ENCODE peak calls at places on chromosomes 3 and 15, in five cellular contexts. F is gastrocnemius medialis, T is GM12865, L is fibroblast of pulmonary artery, E is AG10803. Z is an unnamed sample.

GRCh38 chr3:192731233-192731632 is 3.9 kb upstream of the FGF12 start:
- DNase-seq in F (no peak), T (no peak), L (no peak), E (no peak), Z (no peak)

GRCh38 chr15:39665629-39666245 is 84.9 kb downstream of the THBS1 start:
- DNase-seq in F (no peak), T (no peak), L (no peak), E (no peak), Z (no peak)

GRCh38 chr3:18891641-18892040 is 256.7 kb upstream of the KCNH8 start:
- DNase-seq in F (no peak), T (no peak), L (no peak), E (no peak), Z (no peak)

GRCh38 chr3:17369973-17370372 is 372.5 kb downstream of the TBC1D5 start:
- DNase-seq in F (no peak), T (no peak), L (no peak), E (no peak), Z (no peak)

GRCh38 chr3:196501316-196502064 is 2.1 kb downstream of the RNF168 start:
- DNase-seq in F (no peak), T (no peak), L (peak), E (peak), Z (peak)

GRCh38 chr15:34644061-34644460 is 60.6 kb upstream of the GOLGA8B start:
- DNase-seq in F (no peak), T (no peak), L (peak), E (peak), Z (peak)

GRCh38 chr3:49673131-49673714 is 928 bp upstream of the APEH start:
- DNase-seq in F (no peak), T (peak), L (no peak), E (no peak), Z (no peak)

GRCh38 chr3:177831361-177831760 is 634.1 kb upstream of the TBL1XR1 start:
- DNase-seq in F (no peak), T (no peak), L (no peak), E (no peak), Z (no peak)

GRCh38 chr3:138726966-138727365 is 107.8 kb downstream of the PIK3CB start:
- DNase-seq in F (no peak), T (no peak), L (peak), E (peak), Z (no peak)

GRCh38 chr15:28017423-28017924 is 81.6 kb downstream of the OCA2 start:
- DNase-seq in F (no peak), T (peak), L (no peak), E (no peak), Z (no peak)

GRCh38 chr3:12465151-12465795 is 19.0 kb upstream of the TSEN2 start:
- DNase-seq in F (no peak), T (no peak), L (no peak), E (no peak), Z (no peak)

GRCh38 chr3:187069857-187070516 is 69.3 kb downstream of the RPL39L start:
- DNase-seq in F (no peak), T (peak), L (no peak), E (no peak), Z (no peak)

GRCh38 chr15:80343610-80344009 is 60.6 kb upstream of the ARNT2 start:
- DNase-seq in F (no peak), T (no peak), L (peak), E (no peak), Z (peak)

GRCh38 chr15:87326274-87326673 is 930.3 kb downstream of the NTRK3 start:
- DNase-seq in F (no peak), T (no peak), L (peak), E (no peak), Z (peak)

GRCh38 chr15:55360256-55360655 is 41.2 kb downstream of the PIGB start:
- DNase-seq in F (no peak), T (no peak), L (no peak), E (no peak), Z (no peak)

GRCh38 chr15:66291816-66292215 is 1.6 kb upstream of the DIS3L start:
- DNase-seq in F (no peak), T (peak), L (no peak), E (peak), Z (no peak)

GRCh38 chr3:105328338-105328730 is 38.4 kb upstream of the ALCAM start:
- DNase-seq in F (no peak), T (no peak), L (no peak), E (no peak), Z (no peak)

GRCh38 chr3:153244961-153245360 is 82.9 kb downstream of the RAP2B start:
- DNase-seq in F (no peak), T (no peak), L (peak), E (no peak), Z (peak)

GRCh38 chr3:65118279-65118678 is 430.5 kb upstream of the ADAMTS9 start:
- DNase-seq in F (no peak), T (no peak), L (no peak), E (no peak), Z (no peak)

GRCh38 chr3:13493867-13494441 is 13.8 kb downstream of the HDAC11 start:
- DNase-seq in F (no peak), T (no peak), L (no peak), E (no peak), Z (no peak)

GRCh38 chr3:47414666-47415587 is 34.1 kb downstream of the PTPN23 start:
- DNase-seq in F (no peak), T (no peak), L (no peak), E (no peak), Z (no peak)

GRCh38 chr3:32226875-32227500 is 11.5 kb upstream of the CMTM8 start:
- DNase-seq in F (no peak), T (no peak), L (peak), E (no peak), Z (no peak)

GRCh38 chr3:159236306-159236705 is 434.5 kb downstream of the MFSD1 start:
- DNase-seq in F (no peak), T (no peak), L (peak), E (peak), Z (peak)

GRCh38 chr3:101212740-101213139 is 107.6 kb downstream of the IMPG2 start:
- DNase-seq in F (no peak), T (no peak), L (no peak), E (no peak), Z (no peak)

GRCh38 chr3:105869982-105870381 is 1.2 kb upstream of the CBLB start:
- DNase-seq in F (no peak), T (no peak), L (no peak), E (no peak), Z (no peak)

GRCh38 chr3:440826-441225 is 244.3 kb downstream of the CHL1 start:
- DNase-seq in F (no peak), T (no peak), L (no peak), E (no peak), Z (no peak)

GRCh38 chr3:70488131-70488530 is 175.7 kb upstream of the MDFIC2 start:
- DNase-seq in F (no peak), T (no peak), L (no peak), E (peak), Z (no peak)

GRCh38 chr15:31382693-31383005 is 56.0 kb downstream of the KLF13 start:
- DNase-seq in F (no peak), T (no peak), L (no peak), E (no peak), Z (no peak)

GRCh38 chr15:95291878-95292472 is 1038.5 kb upstream of the NR2F2 start:
- DNase-seq in F (no peak), T (peak), L (peak), E (peak), Z (peak)

GRCh38 chr3:150555859-150556436 is 9.4 kb downstream of the EIF2A start:
- DNase-seq in F (no peak), T (no peak), L (no peak), E (no peak), Z (no peak)

DNA sequence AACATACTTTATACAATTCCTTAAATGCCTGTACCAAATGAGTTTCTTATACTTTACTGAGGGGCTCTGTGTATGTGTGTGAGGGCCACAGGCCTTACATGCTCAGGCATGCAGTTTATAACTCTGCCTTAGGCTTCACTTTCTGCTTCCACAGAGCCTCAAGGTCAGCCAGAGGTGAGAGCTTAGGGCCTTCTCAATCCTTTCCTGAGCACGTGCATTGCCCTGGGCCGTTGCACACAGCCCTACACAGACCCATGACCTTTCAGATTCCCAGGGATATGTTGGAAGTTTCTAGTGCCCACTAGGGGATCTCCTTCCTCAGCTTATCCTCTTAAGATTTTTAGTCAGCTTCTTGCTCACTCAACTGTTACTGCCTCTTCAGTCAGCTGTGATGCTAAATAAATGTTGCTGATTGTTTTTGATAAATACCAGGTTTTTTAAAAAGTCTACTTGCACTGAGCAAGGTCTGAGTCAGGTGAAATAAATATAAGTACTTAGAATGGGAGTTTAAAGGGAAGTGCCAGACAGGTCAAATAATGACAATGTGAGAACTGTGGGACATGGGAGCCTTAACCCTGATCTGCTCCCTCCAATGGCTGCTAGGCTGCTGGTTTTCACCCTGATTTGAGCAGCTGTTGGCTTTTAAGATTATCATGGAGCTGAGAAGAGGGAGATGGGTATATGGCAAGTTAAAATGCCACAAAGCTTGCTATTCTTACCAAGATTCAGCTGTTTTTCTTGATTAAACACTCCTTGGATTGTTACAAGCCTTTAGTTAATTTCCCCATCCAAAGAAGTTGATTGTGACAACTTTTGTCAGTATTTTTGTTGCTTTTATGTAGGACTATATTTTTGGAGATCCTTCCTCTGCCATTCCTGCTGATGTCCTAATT is 169.5 kb downstream of the PLD1 start:
- DNase-seq in F (no peak), T (no peak), L (peak), E (peak), Z (peak)
- TF ChIP-seq CTCF in F (no peak), T (no peak), L (peak), E (peak), Z (peak)

GRCh38 chr3:123618076-123618703 is 33.3 kb upstream of the HACD2 start:
- DNase-seq in F (no peak), T (no peak), L (no peak), E (no peak), Z (no peak)

GRCh38 chr3:123621510-123622189 is 36.8 kb upstream of the HACD2 start:
- DNase-seq in F (no peak), T (no peak), L (no peak), E (no peak), Z (no peak)

GRCh38 chr3:123620338-123620737 is 35.5 kb upstream of the HACD2 start:
- DNase-seq in F (no peak), T (no peak), L (peak), E (no peak), Z (peak)

GRCh38 chr3:123616593-123616992 is 31.7 kb upstream of the HACD2 start:
- DNase-seq in F (no peak), T (no peak), L (no peak), E (no peak), Z (no peak)

DNA sequence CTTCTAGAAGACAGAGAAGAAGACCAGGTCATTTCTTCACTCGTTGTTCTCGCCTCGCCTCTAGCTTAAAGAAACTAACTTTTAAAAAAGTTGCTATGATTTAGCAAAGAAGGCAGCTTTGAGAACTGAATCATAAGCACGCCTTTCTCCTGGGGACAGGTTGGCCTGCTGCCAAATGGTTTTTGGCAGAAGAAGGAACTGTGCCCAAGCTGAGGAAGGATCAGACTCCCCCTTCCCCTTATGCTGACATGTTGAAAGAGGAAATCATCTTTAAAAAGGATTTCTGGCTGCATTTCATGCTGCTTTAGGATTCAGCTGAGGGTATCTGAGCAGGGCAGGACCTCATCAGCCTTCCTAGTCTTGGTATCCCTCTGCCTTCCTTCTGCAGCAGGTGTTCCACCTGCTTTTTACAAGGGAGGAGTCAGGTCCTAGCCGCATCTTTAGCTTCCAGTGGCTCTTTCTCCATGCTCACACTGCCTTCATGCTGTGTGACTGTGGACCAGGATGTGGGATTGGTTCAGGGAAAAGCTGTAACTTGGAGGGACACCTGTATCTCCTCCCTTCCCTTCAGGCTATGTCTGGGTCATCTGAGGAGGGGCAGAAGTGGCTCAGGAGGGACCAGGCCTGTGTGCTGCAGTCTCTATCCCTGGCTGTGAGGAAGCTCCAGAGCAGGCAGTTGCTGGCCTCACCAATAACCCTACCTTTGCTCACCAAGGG is 34.1 kb upstream of the HACD2 start:
- DNase-seq in F (peak), T (no peak), L (peak), E (peak), Z (peak)
- H3K4me3 ChIP-seq in F (no peak), T (no peak), L (no peak), E (no peak), Z (peak)

GRCh38 chr15:61318276-61318675 is 89.2 kb upstream of the RORA start:
- DNase-seq in F (no peak), T (no peak), L (no peak), E (no peak), Z (no peak)

GRCh38 chr15:61318802-61319201 is 89.7 kb upstream of the RORA start:
- DNase-seq in F (no peak), T (no peak), L (no peak), E (no peak), Z (no peak)

GRCh38 chr15:61309236-61310016 is 80.3 kb upstream of the RORA start:
- DNase-seq in F (no peak), T (no peak), L (no peak), E (no peak), Z (no peak)

GRCh38 chr15:61315471-61315870 is 86.4 kb upstream of the RORA start:
- DNase-seq in F (no peak), T (no peak), L (no peak), E (no peak), Z (no peak)

DNA sequence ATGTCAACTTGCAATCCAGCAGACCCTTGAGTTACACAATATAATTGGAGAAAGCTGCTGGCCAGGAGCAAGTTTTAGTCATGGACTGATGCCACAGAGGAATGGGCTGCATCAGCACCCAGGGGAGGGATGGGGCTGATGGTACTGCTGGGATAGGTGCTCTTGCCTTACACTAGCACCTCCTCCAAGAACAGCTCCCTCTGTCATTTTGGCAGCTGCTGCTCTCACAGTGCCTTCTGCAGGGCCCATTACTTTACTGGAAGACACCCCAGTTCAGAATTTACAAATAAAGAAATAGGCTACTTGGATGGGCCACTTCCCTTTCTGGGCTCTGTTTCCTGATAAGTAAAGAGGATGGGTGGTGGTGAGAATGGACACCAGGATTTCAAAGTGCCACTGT is 85.3 kb upstream of the RORA start:
- DNase-seq in F (no peak), T (no peak), L (no peak), E (no peak), Z (no peak)
- TF ChIP-seq CTCF in F (no peak), T (no peak), L (no peak), E (no peak), Z (no peak)

DNA sequence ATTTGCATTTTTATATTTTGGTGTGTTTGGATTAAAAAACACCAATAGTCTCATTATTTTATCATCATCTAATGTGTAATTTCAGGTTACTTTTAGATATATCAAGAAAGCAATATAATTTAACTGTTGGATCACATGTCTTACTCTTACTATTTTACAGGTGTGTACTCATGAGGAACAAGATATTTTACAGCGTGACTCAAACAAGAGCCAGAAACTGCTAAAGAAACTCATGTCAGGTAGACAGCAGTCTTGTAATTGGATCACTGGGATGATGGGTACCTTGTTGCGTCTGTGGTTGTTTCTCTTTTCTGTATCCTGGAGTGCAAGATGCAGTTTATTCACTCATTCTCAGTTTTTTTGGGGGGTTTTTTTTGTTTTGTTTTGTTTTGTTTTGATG is 12.9 kb downstream of the TRIP4 start:
- DNase-seq in F (no peak), T (no peak), L (no peak), E (no peak), Z (no peak)
- H3K4me3 ChIP-seq in F (no peak), T (no peak), L (no peak), E (no peak), Z (no peak)

GRCh38 chr3:44338010-44338827 is at the start of gene TCAIM:
- DNase-seq in F (peak), T (peak), L (peak), E (peak), Z (peak)

GRCh38 chr3:44338828-44339127 is 212 bp downstream of the TCAIM start:
- DNase-seq in F (no peak), T (no peak), L (no peak), E (no peak), Z (no peak)

GRCh38 chr3:44339181-44339741 is 695 bp downstream of the TCAIM start:
- DNase-seq in F (no peak), T (no peak), L (no peak), E (no peak), Z (no peak)

GRCh38 chr3:44339990-44340389 is 1.4 kb downstream of the TCAIM start:
- DNase-seq in F (no peak), T (no peak), L (no peak), E (no peak), Z (no peak)

DNA sequence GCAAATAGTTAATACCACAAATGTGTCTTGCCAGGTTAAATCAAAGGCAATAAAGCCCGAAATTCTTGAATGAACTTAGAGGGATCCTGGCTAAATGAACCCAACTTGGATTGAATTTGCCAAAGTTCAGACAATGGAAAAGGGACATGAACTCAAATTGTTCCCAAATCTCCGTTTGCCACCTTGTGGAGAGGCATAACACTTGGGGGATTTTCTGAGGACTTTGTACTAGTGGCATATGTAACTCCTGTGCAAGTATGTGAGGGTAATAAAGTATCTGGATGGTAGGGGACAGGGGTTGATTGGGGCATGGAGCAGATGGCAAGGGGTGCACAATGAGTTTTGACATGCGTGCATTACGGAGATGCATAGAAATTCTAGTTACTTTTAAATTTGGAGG is 1.3 kb upstream of the TCAIM start:
- DNase-seq in F (no peak), T (no peak), L (no peak), E (peak), Z (no peak)
- TF ChIP-seq CTCF in F (no peak), T (peak), L (no peak), E (peak), Z (no peak)

DNA sequence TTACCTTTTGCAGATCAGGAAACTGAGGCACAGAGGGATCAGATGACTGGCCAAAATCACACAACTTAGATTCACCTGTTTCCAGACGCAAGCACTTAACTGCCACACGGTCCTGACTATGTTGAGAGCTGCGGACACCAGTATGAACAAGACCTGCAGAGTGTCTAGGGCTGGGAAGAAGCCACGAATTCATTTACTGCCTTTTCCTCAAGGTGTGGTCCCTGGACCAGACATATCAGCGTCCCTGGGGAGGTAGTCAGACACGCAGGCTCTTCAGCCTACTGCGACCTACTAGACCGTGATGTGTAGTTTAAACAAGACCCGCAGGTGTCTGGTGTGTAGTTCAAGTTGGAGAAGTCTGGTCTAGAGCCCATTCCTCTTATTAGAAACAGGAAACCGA is 541 bp upstream of the SLC6A11 start:
- DNase-seq in F (no peak), T (no peak), L (no peak), E (no peak), Z (no peak)
- H3K4me3 ChIP-seq in F (peak), T (no peak), L (no peak), E (no peak), Z (no peak)

GRCh38 chr3:142366434-142366833 is 81.4 kb downstream of the XRN1 start:
- DNase-seq in F (no peak), T (no peak), L (peak), E (no peak), Z (no peak)
- TF ChIP-seq CTCF in F (no peak), T (no peak), L (peak), E (peak), Z (peak)